ENCODE peak calls at places on chromosomes 5 and 9, in four cellular contexts. F is tibial artery, E is AG10803, X is tibial nerve. J is an unnamed sample.

GRCh38 chr9:78023003-78023741 is 8.4 kb downstream of the GNAQ start:
- DNase-seq in X (no peak), E (peak), F (no peak), J (no peak)

GRCh38 chr5:173809014-173809413 is 79.1 kb upstream of the CPEB4 start:
- DNase-seq in X (no peak), F (no peak), E (no peak), J (no peak)

GRCh38 chr5:91269198-91269597 is 113.9 kb downstream of the ARRDC3 start:
- DNase-seq in X (no peak), E (no peak), F (no peak), J (no peak)

GRCh38 chr5:7742241-7742656 is 108.7 kb downstream of the CFAP90 start:
- DNase-seq in X (no peak), F (no peak), E (no peak), J (no peak)

GRCh38 chr5:132733499-132734148 is 3.7 kb downstream of the KIF3A start:
- DNase-seq in X (no peak), F (no peak), E (no peak), J (no peak)

GRCh38 chr9:85427749-85428148 is 314.0 kb downstream of the AGTPBP1 start:
- DNase-seq in X (no peak), E (no peak), F (no peak), J (no peak)

GRCh38 chr5:52799358-52799982 is 11.8 kb downstream of the ITGA1 start:
- DNase-seq in F (peak), X (no peak), E (peak), J (no peak)

GRCh38 chr5:155189476-155189875 is 175.9 kb downstream of the KIF4B start:
- DNase-seq in E (no peak), F (no peak), X (no peak), J (no peak)

GRCh38 chr5:66872688-66873333 is 276.6 kb downstream of the MAST4 start:
- DNase-seq in E (no peak), X (no peak), F (no peak), J (no peak)

GRCh38 chr5:74763504-74763903 is 3.4 kb downstream of the GFM2 start:
- DNase-seq in X (no peak), F (no peak), E (no peak), J (no peak)

GRCh38 chr5:38414348-38414747 is 142.1 kb downstream of the LIFR start:
- DNase-seq in X (no peak), E (peak), F (no peak), J (no peak)

GRCh38 chr9:121767176-121767769 is 115.8 kb downstream of the DAB2IP start:
- DNase-seq in F (no peak), X (no peak), E (no peak), J (no peak)

GRCh38 chr9:18365651-18366050 is 108.3 kb upstream of the ADAMTSL1 start:
- DNase-seq in X (no peak), E (no peak), F (no peak), J (no peak)

GRCh38 chr5:122463221-122463620 is 151.2 kb downstream of the SNCAIP start:
- DNase-seq in E (peak), F (no peak), X (no peak), J (no peak)

GRCh38 chr9:18849186-18849724 is 183.8 kb downstream of the SAXO1 start:
- DNase-seq in F (no peak), E (no peak), X (no peak), J (no peak)

GRCh38 chr9:89246840-89247239 is 64.2 kb upstream of the CKS2 start:
- DNase-seq in E (no peak), X (no peak), F (no peak), J (no peak)

GRCh38 chr5:132094393-132095076 is 20.9 kb downstream of the CSF2 start:
- DNase-seq in X (no peak), E (peak), F (peak), J (no peak)

GRCh38 chr9:127915801-127916664 is 808 bp downstream of the ST6GALNAC4 start:
- DNase-seq in X (no peak), F (peak), E (no peak), J (no peak)

GRCh38 chr5:68922172-68922987 is 171.4 kb upstream of the SLC30A5 start:
- DNase-seq in E (no peak), X (no peak), F (no peak), J (no peak)

GRCh38 chr5:133696782-133697507 is 84.6 kb upstream of the FSTL4 start:
- DNase-seq in E (no peak), X (no peak), F (peak), J (no peak)

GRCh38 chr5:2014058-2014610 is 131.4 kb upstream of the IRX4 start:
- DNase-seq in E (no peak), X (no peak), F (no peak), J (no peak)

DNA sequence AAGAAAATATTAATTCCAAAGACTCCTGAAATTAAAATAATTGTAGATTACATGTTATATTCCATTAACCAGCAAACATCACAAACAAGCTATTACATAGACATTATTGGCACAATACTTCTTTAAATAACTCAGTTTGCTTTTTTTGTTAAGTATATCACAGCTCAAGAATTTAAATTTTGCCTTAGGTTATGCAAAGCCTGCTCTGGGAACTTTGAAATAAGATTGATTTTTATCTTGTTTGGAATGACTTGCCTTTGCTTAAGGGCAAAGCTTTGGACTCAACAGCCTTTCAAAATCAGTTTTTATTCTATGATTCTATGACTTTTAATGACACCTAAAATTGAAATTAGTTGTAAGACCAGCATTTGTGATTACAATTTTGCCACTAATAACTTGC is 78.2 kb downstream of the ALDH7A1 start:
- DNase-seq in E (no peak), F (no peak), X (no peak), J (no peak)
- H3K4me3 ChIP-seq in E (no peak), F (no peak), X (no peak), J (no peak)

GRCh38 chr9:98235126-98235525 is 20.3 kb downstream of the TBC1D2 start:
- DNase-seq in X (no peak), F (no peak), E (no peak), J (no peak)

GRCh38 chr9:98231770-98232478 is 23.5 kb downstream of the TBC1D2 start:
- DNase-seq in E (peak), X (no peak), F (no peak), J (no peak)

GRCh38 chr9:98236881-98237487 is 18.5 kb downstream of the TBC1D2 start:
- DNase-seq in E (no peak), F (no peak), X (no peak), J (no peak)

GRCh38 chr9:98232926-98233325 is 22.5 kb downstream of the TBC1D2 start:
- DNase-seq in E (no peak), X (no peak), F (no peak), J (no peak)

DNA sequence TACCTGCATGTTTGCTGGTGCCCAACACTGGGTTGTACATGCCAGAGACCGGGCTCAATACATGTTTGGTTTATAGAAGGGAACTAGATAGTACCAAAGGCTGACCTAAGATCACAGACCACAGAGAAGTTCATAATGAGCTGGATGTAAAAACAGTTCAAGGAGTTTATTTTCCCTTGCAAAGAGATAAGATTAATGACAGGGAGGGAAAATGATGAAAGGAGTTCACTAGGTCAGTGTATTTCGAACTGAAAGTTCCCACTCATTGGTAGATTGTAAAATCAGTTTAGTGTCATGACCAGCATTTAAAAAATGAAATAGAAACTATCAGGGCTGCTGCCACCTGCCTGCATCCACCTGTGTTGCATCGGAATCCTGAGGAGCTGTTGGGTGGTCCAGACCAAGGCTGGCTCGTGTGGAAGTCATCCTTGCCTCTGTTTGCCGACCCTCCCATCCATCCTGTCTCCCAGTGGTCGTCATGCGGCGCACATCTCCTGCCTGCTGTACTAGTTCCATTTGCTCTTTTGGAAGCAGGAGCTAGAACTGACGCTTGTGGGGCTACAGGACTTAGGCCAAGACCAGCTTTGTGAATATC is 21.1 kb downstream of the TBC1D2 start:
- DNase-seq in F (no peak), X (no peak), E (no peak), J (no peak)
- TF ChIP-seq CTCF in F (no peak), X (no peak), E (no peak), J (peak)

GRCh38 chr9:96048954-96049831 is 173.7 kb downstream of the ERCC6L2 start:
- DNase-seq in X (peak), F (peak), E (no peak), J (no peak)
- H3K4me3 ChIP-seq in X (peak), F (peak), E (no peak), J (no peak)

DNA sequence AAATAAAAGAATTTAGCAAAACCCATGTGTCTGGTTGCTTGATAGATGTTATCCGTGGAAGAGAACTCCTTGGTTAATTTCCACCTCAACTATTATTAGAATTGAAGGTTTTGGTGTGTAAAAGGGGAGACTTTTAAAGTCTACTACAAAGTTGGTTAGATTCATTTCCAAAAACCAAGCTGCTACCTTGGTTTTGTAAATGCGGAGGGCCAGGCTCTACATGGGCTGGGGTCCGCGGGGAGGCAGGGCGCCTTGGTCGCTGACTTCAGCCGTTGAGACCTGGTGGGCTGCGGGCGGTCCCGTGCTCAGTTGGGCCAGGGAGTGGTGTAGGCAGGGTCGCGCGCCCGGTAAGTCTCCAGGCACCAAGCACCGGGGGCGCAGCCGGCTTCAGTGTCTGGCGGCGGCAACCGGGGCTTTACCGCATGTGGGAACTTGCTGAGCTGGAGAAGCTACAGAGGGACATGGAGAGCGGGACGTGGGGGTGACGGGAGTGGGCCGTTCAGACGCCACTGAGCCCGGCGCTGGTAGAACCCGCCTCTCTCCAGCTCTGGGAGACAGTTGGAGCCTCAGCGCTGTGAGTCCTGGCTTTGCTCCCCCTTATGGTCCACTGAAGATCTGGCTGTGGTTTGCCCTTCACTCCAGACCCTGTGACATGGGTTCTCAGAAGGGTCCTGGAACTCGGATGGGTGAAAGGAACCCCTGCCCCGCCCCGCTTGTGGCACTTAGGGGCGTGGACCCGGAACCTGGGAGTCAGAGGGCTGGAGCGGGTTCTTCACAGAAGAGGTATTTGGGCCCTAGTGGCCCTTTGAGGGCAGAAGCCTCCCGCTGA is 11.8 kb downstream of the NR2F1 start:
- DNase-seq in F (no peak), E (no peak), X (no peak), J (no peak)
- TF ChIP-seq CTCF in F (no peak), E (no peak), X (no peak), J (no peak)

GRCh38 chr5:139745800-139746690 is 49.6 kb upstream of the PSD2 start:
- DNase-seq in F (peak), E (peak), X (peak), J (no peak)
- H3K4me3 ChIP-seq in F (peak), E (peak), X (peak), J (no peak)

GRCh38 chr5:180209137-180209581 is at the start of gene RASGEF1C:
- DNase-seq in E (peak), X (peak), F (no peak), J (no peak)
- TF ChIP-seq CTCF in E (peak), X (no peak), F (peak), J (peak)

GRCh38 chr5:119361723-119362122 is 5.9 kb downstream of the TNFAIP8 start:
- DNase-seq in F (no peak), E (no peak), X (no peak), J (no peak)

GRCh38 chr5:119357815-119358559 is 2.2 kb downstream of the TNFAIP8 start:
- DNase-seq in X (no peak), F (no peak), E (no peak), J (no peak)

GRCh38 chr5:119358901-119359603 is 3.2 kb downstream of the TNFAIP8 start:
- DNase-seq in X (no peak), E (no peak), F (no peak), J (no peak)

GRCh38 chr5:119360905-119361605 is 5.2 kb downstream of the TNFAIP8 start:
- DNase-seq in X (no peak), E (peak), F (no peak), J (no peak)

DNA sequence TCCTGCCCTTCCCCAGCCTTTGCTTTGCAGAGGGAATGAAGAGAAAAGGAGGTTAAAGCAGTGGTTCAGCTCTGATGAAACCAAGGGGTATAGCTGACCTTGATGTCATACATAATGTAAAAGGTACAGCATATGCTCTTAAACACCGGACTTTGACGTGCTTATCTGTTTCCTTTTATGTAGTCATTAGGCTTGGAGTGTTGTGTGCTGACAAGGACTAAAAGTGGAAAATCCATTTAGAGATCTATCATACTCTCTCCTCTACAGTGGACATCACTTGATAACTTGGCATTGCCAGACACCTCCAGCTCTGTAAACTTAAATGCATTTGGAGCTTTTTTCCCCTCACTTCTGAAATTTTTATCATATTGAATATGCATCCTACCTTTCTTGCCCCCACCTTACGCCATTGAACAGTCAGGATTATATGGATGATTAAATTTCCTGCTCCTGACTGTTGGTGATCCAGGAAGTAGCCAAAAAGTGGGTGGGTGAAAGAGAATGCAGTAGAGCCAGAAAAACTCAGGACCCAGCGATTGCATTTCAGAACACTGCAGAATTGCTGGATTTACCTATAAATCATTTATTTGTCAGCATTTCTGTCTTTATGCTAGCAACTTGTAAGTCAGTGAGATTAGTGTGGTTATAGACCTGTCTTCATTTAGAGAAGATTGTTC is 4.1 kb downstream of the TNFAIP8 start:
- DNase-seq in X (no peak), F (no peak), E (no peak), J (no peak)
- H3K4me3 ChIP-seq in X (no peak), F (no peak), E (no peak), J (peak)